ENCODE peak calls at places on chromosomes 12 and 14, in nine cellular contexts. S is progenitor cell of endocrine pancreas; K is CD4-positive, alpha-beta T cell; Y is endothelial cell of umbilical vein; T is Calu3; W is AG09319; I is cardiac fibroblast; V is HCT116; D is GM13977. M is an unnamed sample.

GRCh38 chr12:85779768-85780167 is 56.4 kb downstream of the RASSF9 start:
- DNase-seq in D (no peak), Y (no peak), K (no peak), I (no peak), T (no peak), W (no peak), S (no peak), V (no peak), M (no peak)

GRCh38 chr14:77097006-77097688 is 911 bp upstream of the CIPC start:
- DNase-seq in S (no peak), Y (no peak), W (no peak), D (peak), V (no peak), T (no peak), I (peak), K (no peak), M (no peak)

GRCh38 chr12:69150796-69151127 is 88.6 kb upstream of the CPSF6 start:
- DNase-seq in D (no peak), W (no peak), T (no peak), S (no peak), I (no peak), V (no peak), K (no peak), Y (no peak), M (no peak)

GRCh38 chr12:26469801-26470200 is 274.4 kb downstream of the SSPN start:
- DNase-seq in S (no peak), Y (no peak), T (no peak), W (no peak), D (no peak), K (no peak), I (no peak), V (no peak), M (no peak)

GRCh38 chr14:101853455-101854018 is 92.0 kb downstream of the PPP2R5C start:
- DNase-seq in W (no peak), V (no peak), K (no peak), D (no peak), I (no peak), S (no peak), Y (no peak), T (no peak), M (no peak)

GRCh38 chr14:92659765-92660561 is 88.5 kb downstream of the LGMN start:
- DNase-seq in T (no peak), S (no peak), Y (no peak), K (no peak), W (no peak), D (no peak), I (peak), V (no peak), M (no peak)

GRCh38 chr12:128817115-128818015 is 6.4 kb downstream of the SLC15A4 start:
- DNase-seq in T (peak), Y (no peak), I (peak), W (no peak), D (peak), K (no peak), S (no peak), V (no peak), M (no peak)

GRCh38 chr12:2615665-2616387 is 178.9 kb upstream of the FKBP4 start:
- DNase-seq in D (no peak), S (no peak), K (no peak), I (peak), V (no peak), T (no peak), W (no peak), Y (no peak), M (no peak)

GRCh38 chr12:132046561-132046960 is 96.8 kb downstream of the EP400 start:
- DNase-seq in W (peak), Y (peak), I (peak), V (no peak), D (no peak), S (no peak), T (no peak), K (no peak), M (no peak)

GRCh38 chr12:26274441-26275312 is 79.3 kb downstream of the SSPN start:
- DNase-seq in T (peak), Y (peak), W (peak), K (no peak), I (peak), S (no peak), D (peak), V (peak), M (no peak)

GRCh38 chr12:102061096-102061555 is 665 bp downstream of the WASHC3 start:
- DNase-seq in K (no peak), I (no peak), S (no peak), D (peak), Y (peak), T (no peak), V (no peak), W (no peak), M (no peak)

GRCh38 chr12:19181666-19182426 is 52.3 kb downstream of the PLEKHA5 start:
- DNase-seq in D (no peak), S (no peak), W (no peak), T (no peak), V (no peak), I (peak), Y (peak), K (no peak), M (no peak)

GRCh38 chr12:89309815-89310214 is 42.5 kb downstream of the DUSP6 start:
- DNase-seq in T (no peak), D (no peak), W (no peak), Y (no peak), I (no peak), S (no peak), V (no peak), K (no peak), M (no peak)

GRCh38 chr14:104383931-104384775 is 195.4 kb upstream of the C14orf180 start:
- DNase-seq in W (no peak), V (no peak), K (no peak), T (no peak), I (no peak), D (no peak), S (no peak), Y (no peak), M (no peak)

GRCh38 chr12:90842477-90842876 is 112.5 kb downstream of the CCER1 start:
- DNase-seq in K (no peak), T (no peak), D (no peak), I (no peak), S (no peak), Y (no peak), W (no peak), V (no peak), M (peak)

GRCh38 chr14:71803539-71804260 is 128.5 kb upstream of the RGS6 start:
- DNase-seq in I (peak), D (no peak), V (peak), Y (peak), K (no peak), T (peak), S (no peak), W (no peak), M (no peak)

GRCh38 chr14:92456215-92457017 is 57.2 kb upstream of the RIN3 start:
- DNase-seq in V (peak), T (peak), W (peak), S (peak), K (no peak), I (peak), Y (peak), D (peak), M (no peak)

GRCh38 chr12:68482660-68483059 is 128.0 kb upstream of the RAP1B start:
- DNase-seq in V (no peak), T (no peak), Y (no peak), W (no peak), S (no peak), D (peak), K (no peak), I (no peak), M (no peak)

GRCh38 chr14:22928237-22929103 is 706 bp downstream of the PRMT5 start:
- DNase-seq in Y (peak), K (no peak), I (peak), T (no peak), V (no peak), D (no peak), S (no peak), W (no peak), M (no peak)

GRCh38 chr14:90943367-90943766 is 117.1 kb downstream of the RPS6KA5 start:
- DNase-seq in V (no peak), I (no peak), Y (no peak), D (no peak), K (no peak), T (no peak), S (no peak), W (no peak), M (no peak)

GRCh38 chr12:92462049-92462448 is 240.7 kb upstream of the PLEKHG7 start:
- DNase-seq in T (no peak), V (no peak), I (peak), W (no peak), K (no peak), S (no peak), D (no peak), Y (no peak), M (no peak)

GRCh38 chr14:20632831-20633771 is 8.4 kb downstream of the OR6S1 start:
- DNase-seq in V (no peak), T (peak), W (peak), D (peak), S (peak), K (peak), Y (peak), I (peak), M (no peak)

GRCh38 chr12:107992870-107993451 is 136.1 kb upstream of the WSCD2 start:
- DNase-seq in W (no peak), S (peak), I (peak), T (peak), V (peak), Y (peak), K (no peak), D (peak), M (no peak)

GRCh38 chr12:75859868-75860267 is 171.7 kb downstream of the PHLDA1 start:
- DNase-seq in D (no peak), T (no peak), I (no peak), S (no peak), V (no peak), W (no peak), K (no peak), Y (no peak), M (no peak)

GRCh38 chr14:36942522-36943245 is 229.7 kb downstream of the SLC25A21 start:
- DNase-seq in T (no peak), V (no peak), K (no peak), W (no peak), I (no peak), D (no peak), Y (no peak), S (no peak), M (no peak)

GRCh38 chr12:45991289-45992249 is 1.2 kb upstream of the SCAF11 start:
- DNase-seq in D (peak), T (peak), W (no peak), K (peak), Y (peak), S (peak), V (peak), I (peak), M (peak)

GRCh38 chr14:89137514-89138163 is 279.4 kb downstream of the FOXN3 start:
- DNase-seq in I (peak), Y (peak), T (peak), W (peak), D (no peak), V (peak), S (no peak), K (no peak), M (no peak)

GRCh38 chr12:1740161-1740948 is 49.5 kb downstream of the ADIPOR2 start:
- DNase-seq in W (no peak), T (no peak), K (no peak), S (no peak), Y (no peak), D (no peak), I (no peak), V (no peak), M (no peak)

GRCh38 chr12:1203735-1204019 is 212.7 kb downstream of the ERC1 start:
- DNase-seq in T (no peak), S (no peak), D (no peak), I (no peak), V (no peak), Y (peak), K (no peak), W (no peak), M (no peak)

GRCh38 chr12:95815635-95816212 is 25.2 kb upstream of the NTN4 start:
- DNase-seq in Y (peak), V (no peak), W (no peak), T (no peak), K (no peak), I (peak), S (no peak), D (peak), M (no peak)

GRCh38 chr12:117564885-117565284 is 203.5 kb upstream of the NOS1 start:
- DNase-seq in K (no peak), D (no peak), W (no peak), V (no peak), I (no peak), T (no peak), S (no peak), Y (no peak), M (no peak)

GRCh38 chr14:78885884-78886283 is 715.7 kb downstream of the NRXN3 start:
- DNase-seq in D (no peak), T (no peak), K (no peak), V (no peak), S (no peak), I (no peak), Y (no peak), W (no peak), M (no peak)

GRCh38 chr12:95202691-95203476 is 14.4 kb downstream of the FGD6 start:
- DNase-seq in Y (peak), K (no peak), T (no peak), S (no peak), D (no peak), W (no peak), V (no peak), I (peak), M (no peak)

GRCh38 chr12:3771853-3772252 is 18.9 kb upstream of the CRACR2A start:
- DNase-seq in T (no peak), V (no peak), Y (no peak), S (no peak), W (no peak), I (no peak), K (no peak), D (no peak), M (no peak)

GRCh38 chr12:3054993-3055711 is 22.0 kb upstream of the TSPAN9 start:
- DNase-seq in V (no peak), D (no peak), S (no peak), Y (no peak), K (no peak), T (no peak), I (peak), W (no peak), M (no peak)

GRCh38 chr12:27778206-27778605 is 1.8 kb upstream of the KLHL42 start:
- DNase-seq in K (no peak), I (no peak), T (no peak), Y (no peak), V (no peak), S (no peak), W (no peak), D (no peak), M (no peak)

GRCh38 chr14:100533647-100534485 is 53.4 kb downstream of the BEGAIN start:
- DNase-seq in T (no peak), Y (no peak), K (no peak), V (no peak), I (peak), D (peak), S (peak), W (no peak), M (no peak)

DNA sequence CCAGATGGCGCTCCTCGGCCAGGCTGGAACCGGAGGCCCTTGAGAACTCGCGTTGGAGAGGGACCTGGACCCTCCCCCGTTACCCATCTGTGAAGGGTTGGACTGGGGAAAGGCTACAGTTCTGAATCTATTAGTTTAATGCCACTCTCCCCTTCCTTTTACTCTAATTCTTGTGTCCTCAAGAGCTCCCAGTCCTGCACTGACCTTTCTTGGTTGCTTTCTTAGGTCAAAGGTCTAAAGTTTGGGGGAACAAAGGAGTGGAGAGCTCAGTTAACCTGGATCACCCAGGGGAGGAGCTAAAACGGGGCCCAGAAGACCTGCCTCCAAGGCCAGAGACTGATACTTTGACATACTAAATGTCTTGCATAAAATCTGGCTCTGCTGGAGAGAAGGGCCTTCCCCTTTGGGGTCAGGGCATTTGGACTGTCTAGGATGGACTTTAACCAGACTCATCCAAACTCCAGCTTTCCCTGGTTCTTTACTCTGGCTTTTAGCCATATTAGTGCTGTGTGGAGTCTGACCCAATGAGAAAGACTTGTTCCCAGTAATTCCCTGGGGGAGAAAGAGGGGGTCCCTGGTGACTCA is 923 bp upstream of the MLF2 start:
- DNase-seq in D (no peak), W (no peak), V (no peak), I (no peak), S (no peak), T (no peak), Y (no peak), K (no peak), M (no peak)
- TF ChIP-seq CTCF in D (no peak), W (no peak), V (peak), I (peak), S (no peak), T (no peak), Y (peak), K (peak), M (no peak)

DNA sequence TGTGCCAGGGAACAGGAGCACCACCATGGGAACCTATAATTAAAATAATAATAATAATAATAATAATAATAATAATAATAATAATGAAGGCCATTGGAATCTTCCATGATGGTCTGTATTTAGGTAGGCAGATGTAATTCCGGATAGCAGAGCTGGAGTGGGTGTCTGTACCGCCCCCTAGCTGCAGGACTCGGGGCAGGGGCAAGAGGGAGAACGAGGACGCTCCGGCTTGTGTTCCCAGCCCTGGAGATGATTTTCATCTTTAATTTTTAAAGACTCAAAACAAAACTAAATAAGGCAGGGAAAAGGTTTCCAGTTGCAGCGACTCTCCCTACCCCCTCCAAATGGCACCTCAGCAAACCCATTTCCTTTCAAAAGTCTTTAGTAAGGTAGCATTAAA is 501.1 kb downstream of the VRK1 start:
- DNase-seq in T (no peak), K (no peak), S (no peak), W (no peak), V (no peak), D (no peak), Y (no peak), I (no peak), M (no peak)
- TF ChIP-seq CTCF in T (no peak), K (no peak), S (peak), W (no peak), V (peak), D (no peak), Y (no peak), I (no peak), M (peak)

GRCh38 chr12:66036317-66036716 is 94.2 kb downstream of the LLPH start:
- DNase-seq in Y (peak), D (no peak), S (no peak), I (peak), V (peak), W (peak), T (peak), K (no peak), M (no peak)

GRCh38 chr12:66032739-66033138 is 97.8 kb downstream of the LLPH start:
- DNase-seq in K (no peak), S (no peak), W (no peak), Y (no peak), V (no peak), D (no peak), T (no peak), I (no peak), M (no peak)

GRCh38 chr12:66030217-66030781 is 100.3 kb downstream of the LLPH start:
- DNase-seq in V (no peak), D (no peak), Y (no peak), S (no peak), T (no peak), I (no peak), K (no peak), W (no peak), M (no peak)

DNA sequence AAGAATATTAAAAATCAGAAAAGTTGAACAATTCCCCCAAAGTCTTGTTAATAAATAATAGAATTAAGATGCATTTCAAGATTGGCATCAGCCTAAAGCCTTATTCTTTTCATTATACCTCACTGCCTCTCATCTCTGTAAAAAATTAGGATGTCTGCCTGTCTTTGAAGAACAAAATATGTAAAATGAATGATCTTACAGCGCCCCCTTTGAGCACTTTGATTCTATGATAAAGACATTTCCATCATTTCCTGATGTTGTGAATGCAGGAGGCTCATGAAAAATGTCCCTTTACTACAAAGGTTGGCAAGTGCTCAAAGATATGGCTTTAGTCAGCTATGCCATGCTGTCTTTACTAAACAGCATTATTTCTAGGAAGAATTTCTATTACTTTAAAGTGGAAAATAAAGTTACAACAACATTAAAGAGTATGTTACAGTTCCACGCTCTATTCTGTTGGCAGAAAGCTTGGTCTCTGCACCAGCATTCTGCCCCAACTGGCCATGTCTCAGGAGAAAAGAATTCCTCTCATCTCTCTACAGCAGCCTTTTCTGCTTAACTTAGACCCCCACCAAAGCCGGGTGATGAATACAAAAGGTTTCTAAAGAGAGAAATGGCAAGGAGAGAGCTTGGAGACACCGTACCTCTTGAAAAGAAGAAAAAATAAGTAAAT is 95.1 kb downstream of the LLPH start:
- DNase-seq in V (peak), W (no peak), T (peak), Y (peak), S (no peak), K (no peak), D (no peak), I (peak), M (no peak)
- TF ChIP-seq CTCF in V (peak), W (peak), T (peak), Y (peak), S (peak), K (no peak), D (peak), I (peak), M (peak)

GRCh38 chr12:52692253-52692652 is 11.1 kb downstream of the KRT77 start:
- DNase-seq in V (no peak), Y (no peak), T (peak), D (no peak), I (no peak), W (no peak), S (peak), K (no peak), M (no peak)
- TF ChIP-seq CTCF in V (peak), Y (peak), T (no peak), D (no peak), I (no peak), W (no peak), S (peak), K (no peak), M (no peak)

GRCh38 chr14:48954446-48954845 is 631.7 kb downstream of the RPS29 start:
- DNase-seq in T (no peak), Y (no peak), S (no peak), W (no peak), I (no peak), V (no peak), K (no peak), D (no peak), M (no peak)
- TF ChIP-seq CTCF in T (no peak), Y (no peak), S (no peak), W (no peak), I (no peak), V (no peak), K (no peak), D (no peak), M (no peak)

M was measured in D721Med.